ENCODE peak calls at places on chromosome 13, in ten cellular contexts. N is fibroblast of pulmonary artery, V is HFFc6, G is kidney, I is GM13976, C is SK-N-SH, D is heart right ventricle, P is IMR-90, E is nephron progenitor cell, Q is astrocyte of the spinal cord. S is an unnamed sample.

GRCh38 chr13:51326782-51327181 is 12.7 kb upstream of the SERPINE3 start:
- DNase-seq in D (no peak), E (no peak), C (no peak), G (no peak), Q (no peak), N (no peak), V (no peak), I (no peak), P (no peak), S (no peak)

GRCh38 chr13:73417012-73417615 is 358.3 kb downstream of the KLF5 start:
- DNase-seq in Q (no peak), V (no peak), D (no peak), E (no peak), N (no peak), P (no peak), G (no peak), I (peak), C (peak), S (peak)

GRCh38 chr13:73733691-73734090 is 400.5 kb downstream of the KLF12 start:
- DNase-seq in P (no peak), I (no peak), G (no peak), E (no peak), Q (no peak), C (no peak), V (no peak), N (no peak), D (no peak), S (no peak)

GRCh38 chr13:110442946-110443632 is 118.4 kb downstream of the RAB20 start:
- DNase-seq in N (peak), P (peak), E (no peak), D (no peak), V (peak), G (no peak), C (no peak), Q (peak), I (no peak), S (peak)

GRCh38 chr13:98214707-98215106 is 37.6 kb upstream of the RNF113B start:
- DNase-seq in D (no peak), G (no peak), Q (no peak), P (no peak), N (no peak), C (no peak), I (no peak), E (no peak), V (no peak), S (no peak)

GRCh38 chr13:35675651-35676050 is 199.2 kb upstream of the MAB21L1 start:
- DNase-seq in D (no peak), G (no peak), E (no peak), V (no peak), C (no peak), N (no peak), Q (no peak), I (no peak), P (no peak), S (no peak)

GRCh38 chr13:84528408-84529055 is 646.3 kb upstream of the SLITRK1 start:
- DNase-seq in V (no peak), C (no peak), P (no peak), D (no peak), E (no peak), I (no peak), Q (no peak), N (no peak), G (no peak), S (no peak)

GRCh38 chr13:21399741-21400140 is 59.4 kb downstream of the ZDHHC20 start:
- DNase-seq in I (no peak), N (peak), P (peak), E (no peak), C (no peak), G (no peak), D (no peak), V (no peak), Q (peak), S (peak)

GRCh38 chr13:44141213-44141724 is 232.4 kb upstream of the SERP2 start:
- DNase-seq in C (no peak), N (peak), G (no peak), E (no peak), I (no peak), P (no peak), Q (peak), D (no peak), V (no peak), S (peak)

GRCh38 chr13:20274466-20274865 is 42.3 kb upstream of the GJB6 start:
- DNase-seq in C (no peak), V (no peak), Q (no peak), P (no peak), D (no peak), E (no peak), G (no peak), I (no peak), N (no peak), S (no peak)

GRCh38 chr13:73903561-73903960 is 230.6 kb downstream of the KLF12 start:
- DNase-seq in P (no peak), N (no peak), D (no peak), I (no peak), Q (no peak), V (no peak), E (no peak), G (no peak), C (no peak), S (no peak)

DNA sequence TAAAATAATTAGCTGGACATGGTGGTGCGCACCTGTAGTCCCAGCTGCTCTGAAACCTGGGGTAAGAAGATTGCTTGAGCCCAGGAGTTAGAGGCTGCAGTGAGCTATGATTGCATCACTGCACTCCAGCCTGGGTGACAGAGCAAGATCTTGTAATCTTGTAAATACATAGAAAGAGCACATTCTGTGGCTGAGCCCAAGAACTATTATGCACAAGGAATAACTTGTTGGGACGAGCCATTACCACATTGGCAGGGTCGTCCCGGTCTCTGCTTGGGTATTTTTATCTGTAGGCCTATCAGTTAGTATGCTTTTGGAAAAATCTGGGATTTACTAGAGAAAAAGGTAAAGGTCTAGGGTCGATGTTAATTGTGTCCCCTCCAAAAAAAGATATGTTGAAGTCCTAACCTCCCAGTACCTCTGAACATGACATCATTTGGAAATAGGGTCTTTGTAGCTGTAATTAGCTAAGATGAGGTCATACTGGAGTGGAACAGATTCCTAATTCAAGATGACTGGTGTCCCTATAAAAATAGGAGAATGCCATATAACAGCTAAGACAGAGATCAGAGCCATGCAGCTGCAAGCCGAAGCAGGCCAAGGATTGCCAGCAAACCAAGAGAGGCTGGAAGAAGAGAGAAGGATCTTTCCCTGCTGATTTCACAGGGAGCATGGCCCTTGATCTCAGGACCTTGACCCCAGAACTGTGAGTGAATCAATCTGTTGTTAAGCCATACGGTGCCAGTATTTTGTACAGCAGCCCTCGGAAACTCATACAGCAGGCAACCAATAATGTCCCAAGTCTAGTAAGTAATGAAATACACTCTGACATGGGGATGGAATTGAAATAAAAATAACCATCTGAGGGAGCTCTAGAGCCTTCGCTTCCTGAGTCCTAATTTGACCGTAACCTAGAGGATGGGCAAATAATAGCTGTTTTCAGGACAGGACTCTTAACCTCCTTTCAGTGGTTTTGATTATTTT is 77.0 kb downstream of the TM9SF2 start:
- DNase-seq in Q (no peak), G (peak), C (no peak), N (peak), E (no peak), D (no peak), P (no peak), I (no peak), V (no peak), S (peak)
- TF ChIP-seq CTCF in Q (peak), G (peak), C (peak), N (peak), E (no peak), D (peak), P (peak), I (no peak), V (peak), S (peak)

DNA sequence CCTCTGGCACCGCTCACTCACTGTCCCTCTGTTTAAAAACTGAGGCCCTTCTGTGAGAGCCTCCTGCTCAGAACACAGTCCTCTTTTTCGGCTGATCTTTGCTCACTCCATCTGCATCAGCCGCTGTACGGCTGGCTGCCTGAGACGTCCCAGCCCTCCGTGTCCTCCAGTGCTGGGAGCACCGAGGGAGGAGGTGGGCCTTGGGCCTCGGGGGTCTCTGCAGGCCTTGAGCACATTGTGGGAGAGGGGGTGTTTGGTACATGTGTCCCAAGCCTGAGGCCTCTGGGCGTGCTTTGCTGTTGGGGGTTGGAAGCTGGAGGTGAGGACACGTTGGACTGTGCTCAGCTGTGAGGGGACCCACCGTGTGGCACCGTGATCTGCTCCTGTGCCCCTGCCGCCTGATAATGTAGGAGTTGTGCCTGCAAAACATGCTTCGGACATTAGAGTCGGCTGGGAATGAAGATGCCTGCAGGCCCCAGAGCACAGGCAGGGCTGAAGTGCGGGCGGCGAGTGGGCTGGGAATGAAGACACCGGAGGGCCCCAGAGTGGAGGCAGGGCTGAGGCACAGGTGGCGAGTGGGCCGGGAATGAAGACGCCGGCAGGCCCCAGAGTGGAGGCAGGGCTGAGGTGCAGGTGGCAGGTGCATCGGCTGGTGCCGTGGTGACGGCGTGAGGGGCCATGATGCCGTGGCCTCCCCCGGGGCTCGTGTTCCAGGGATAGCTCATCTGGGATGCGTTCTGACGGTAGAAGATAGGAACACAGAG is 30.6 kb downstream of the MCF2L start:
- DNase-seq in N (no peak), P (no peak), E (no peak), V (no peak), C (peak), Q (no peak), D (no peak), I (no peak), G (no peak), S (no peak)
- TF ChIP-seq CTCF in N (no peak), P (no peak), E (no peak), V (no peak), C (no peak), Q (no peak), D (no peak), I (no peak), G (no peak), S (no peak)

GRCh38 chr13:45492538-45492937 is 27.8 kb downstream of the COG3 start:
- DNase-seq in G (no peak), V (peak), D (no peak), N (peak), C (no peak), P (peak), Q (peak), E (no peak), I (no peak), S (no peak)

GRCh38 chr13:45490068-45490467 is 25.3 kb downstream of the COG3 start:
- DNase-seq in N (no peak), C (peak), E (no peak), Q (no peak), P (no peak), V (no peak), G (no peak), D (no peak), I (no peak), S (peak)
- TF ChIP-seq CTCF in N (peak), C (peak), E (no peak), Q (peak), P (no peak), V (peak), G (peak), D (peak), I (peak), S (no peak)

DNA sequence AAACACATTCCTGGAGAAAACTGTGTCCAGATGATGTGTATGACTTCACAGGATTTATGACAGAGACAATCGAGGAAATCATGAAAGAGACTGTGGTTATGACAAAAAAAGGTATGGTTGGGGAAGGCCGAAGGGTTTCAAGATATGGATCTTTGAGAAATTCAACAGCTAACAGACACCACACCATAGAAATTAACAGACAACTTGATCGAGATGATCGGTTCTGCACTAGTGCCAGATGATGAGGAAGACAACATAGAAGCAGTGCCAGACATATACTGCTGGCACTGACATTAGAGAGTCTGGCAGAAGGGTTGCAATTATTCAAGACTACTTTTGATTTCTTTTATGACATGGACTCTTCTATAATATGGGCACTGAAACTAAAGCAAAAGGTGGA is 37.2 kb downstream of the KCNRG start:
- DNase-seq in E (no peak), C (no peak), V (no peak), P (no peak), G (no peak), N (no peak), Q (no peak), I (no peak), D (no peak), S (no peak)
- TF ChIP-seq CTCF in E (no peak), C (no peak), V (no peak), P (no peak), G (no peak), N (no peak), Q (no peak), I (no peak), D (no peak), S (no peak)

GRCh38 chr13:31965361-31966066 is 66.1 kb upstream of the FRY start:
- DNase-seq in C (no peak), P (peak), Q (peak), N (peak), E (no peak), I (peak), D (no peak), G (no peak), V (peak), S (no peak)

GRCh38 chr13:31964168-31964567 is 67.4 kb upstream of the FRY start:
- DNase-seq in I (no peak), V (no peak), N (no peak), P (no peak), D (no peak), G (no peak), E (no peak), C (no peak), Q (no peak), S (no peak)

GRCh38 chr13:31970237-31970930 is 61.2 kb upstream of the FRY start:
- DNase-seq in V (peak), I (no peak), N (peak), P (peak), C (no peak), E (no peak), D (no peak), G (no peak), Q (peak), S (no peak)

GRCh38 chr13:31968473-31968872 is 63.1 kb upstream of the FRY start:
- DNase-seq in N (peak), E (no peak), D (no peak), I (no peak), G (no peak), C (no peak), P (no peak), V (no peak), Q (no peak), S (no peak)

GRCh38 chr13:31967155-31967554 is 64.4 kb upstream of the FRY start:
- DNase-seq in Q (no peak), G (no peak), V (no peak), N (no peak), D (no peak), E (no peak), I (no peak), P (no peak), C (no peak), S (no peak)
- TF ChIP-seq CTCF in Q (peak), G (no peak), V (peak), N (no peak), D (no peak), E (peak), I (no peak), P (no peak), C (peak), S (peak)

GRCh38 chr13:27666951-27667350 is 45.3 kb downstream of the POLR1D start:
- DNase-seq in N (no peak), G (no peak), Q (no peak), C (no peak), V (no peak), D (no peak), I (no peak), P (no peak), E (no peak), S (no peak)

GRCh38 chr13:27665761-27666160 is 44.1 kb downstream of the POLR1D start:
- DNase-seq in V (no peak), I (no peak), E (no peak), G (peak), P (no peak), N (no peak), D (no peak), C (no peak), Q (no peak), S (no peak)

GRCh38 chr13:27662738-27663470 is 41.2 kb downstream of the POLR1D start:
- DNase-seq in D (no peak), G (no peak), I (no peak), C (no peak), Q (no peak), E (no peak), V (no peak), N (no peak), P (no peak), S (no peak)

GRCh38 chr13:27663947-27664346 is 42.3 kb downstream of the POLR1D start:
- DNase-seq in E (no peak), P (no peak), G (no peak), V (no peak), I (no peak), C (no peak), Q (no peak), D (no peak), N (no peak), S (no peak)

DNA sequence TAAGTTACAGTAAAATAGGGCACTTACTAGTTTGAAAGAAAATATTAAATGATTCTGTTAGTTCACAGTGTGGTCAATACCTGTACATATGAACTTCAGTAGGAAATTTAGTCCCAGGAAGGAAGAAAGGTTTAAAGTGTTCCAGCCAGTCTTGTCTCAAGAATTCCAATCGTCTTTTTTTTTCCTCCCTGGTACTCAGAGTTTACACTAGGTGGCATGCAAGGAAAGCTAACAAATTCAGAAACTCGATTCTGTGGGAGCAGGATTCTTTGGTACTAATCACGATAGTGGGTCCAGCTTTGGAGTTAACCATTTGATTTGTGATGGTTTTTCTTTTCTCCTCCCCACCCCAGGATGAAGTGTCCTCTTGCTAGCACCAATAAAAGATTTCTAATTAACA is 43.6 kb downstream of the POLR1D start:
- DNase-seq in G (no peak), N (no peak), E (no peak), D (no peak), Q (no peak), C (no peak), I (no peak), P (peak), V (no peak), S (no peak)
- TF ChIP-seq CTCF in G (peak), N (peak), E (no peak), D (peak), Q (no peak), C (peak), I (no peak), P (no peak), V (peak), S (peak)

GRCh38 chr13:36850790-36851438 is 31.9 kb downstream of the RFXAP start:
- DNase-seq in N (peak), P (no peak), E (peak), V (no peak), G (no peak), I (no peak), C (peak), Q (no peak), D (no peak), S (peak)
- TF ChIP-seq CTCF in N (peak), P (peak), E (peak), V (peak), G (no peak), I (no peak), C (peak), Q (peak), D (no peak), S (peak)